ENCODE peak calls at places on chromosomes 6 and 20, in nine cellular contexts. X is OCI-LY7, U is uterus, I is coronary artery, Q is choroid plexus epithelial cell, B is IMR-90, H is neural progenitor cell, O is body of pancreas, L is lung. J is an unnamed sample.

GRCh38 chr6:12648171-12648570 is 68.4 kb upstream of the PHACTR1 start:
- DNase-seq in X (no peak), U (no peak), I (no peak), Q (no peak), B (no peak), H (no peak), O (no peak), L (no peak), J (peak)

GRCh38 chr6:5851261-5851757 is 155.4 kb downstream of the NRN1 start:
- DNase-seq in X (no peak), U (no peak), I (no peak), Q (peak), B (no peak), H (peak), O (peak), L (peak), J (peak)

GRCh38 chr6:117932001-117932400 is 24.9 kb downstream of the SLC35F1 start:
- DNase-seq in X (no peak), U (no peak), I (no peak), Q (no peak), B (no peak), H (no peak), O (no peak), L (no peak), J (no peak)

GRCh38 chr6:33837971-33838665 is 34.3 kb upstream of the MLN start:
- DNase-seq in X (no peak), U (peak), I (no peak), Q (peak), B (peak), H (peak), O (no peak), L (no peak), J (peak)

GRCh38 chr6:159973951-159974350 is 5.1 kb downstream of the IGF2R start:
- DNase-seq in X (no peak), U (no peak), I (no peak), Q (peak), B (peak), H (no peak), O (no peak), L (no peak), J (peak)

GRCh38 chr20:9759392-9759791 is 79.5 kb downstream of the PAK5 start:
- DNase-seq in X (no peak), U (no peak), I (no peak), Q (no peak), B (no peak), H (no peak), O (no peak), L (no peak), J (no peak)

GRCh38 chr20:33167859-33168258 is at the start of gene BPIFA2:
- DNase-seq in X (no peak), U (no peak), I (no peak), Q (no peak), B (no peak), H (no peak), O (no peak), L (no peak), J (no peak)

GRCh38 chr20:31948008-31948407 is 3.8 kb downstream of the PDRG1 start:
- DNase-seq in X (peak), U (no peak), I (no peak), Q (peak), B (no peak), H (no peak), O (no peak), L (no peak), J (no peak)

GRCh38 chr6:42193491-42193894 is 1.3 kb downstream of the GUCA1B start:
- DNase-seq in X (no peak), U (no peak), I (no peak), Q (peak), B (no peak), H (peak), O (no peak), L (no peak), J (peak)

GRCh38 chr6:16844183-16844582 is 82.9 kb upstream of the ATXN1 start:
- DNase-seq in X (no peak), U (no peak), I (no peak), Q (no peak), B (no peak), H (no peak), O (no peak), L (no peak), J (no peak)

GRCh38 chr6:148367418-148368024 is 24.9 kb downstream of the SASH1 start:
- DNase-seq in X (no peak), U (peak), I (peak), Q (peak), B (peak), H (peak), O (peak), L (no peak), J (peak)

GRCh38 chr20:41425180-41425884 is 58.7 kb upstream of the EMILIN3 start:
- DNase-seq in X (no peak), U (no peak), I (no peak), Q (no peak), B (peak), H (no peak), O (no peak), L (no peak), J (no peak)

GRCh38 chr20:24418731-24419130 is 50.7 kb upstream of the SYNDIG1 start:
- DNase-seq in X (no peak), U (no peak), I (no peak), Q (peak), B (no peak), H (no peak), O (no peak), L (no peak), J (no peak)

GRCh38 chr6:100620085-100620484 is 155.4 kb upstream of the SIM1 start:
- DNase-seq in X (no peak), U (no peak), I (no peak), Q (peak), B (peak), H (no peak), O (no peak), L (no peak), J (peak)

GRCh38 chr6:83885984-83886383 is 26.5 kb downstream of the CYB5R4 start:
- DNase-seq in X (no peak), U (no peak), I (no peak), Q (no peak), B (no peak), H (no peak), O (no peak), L (no peak), J (no peak)

GRCh38 chr6:89034586-89035251 is 45.8 kb upstream of the PNRC1 start:
- DNase-seq in X (no peak), U (peak), I (no peak), Q (peak), B (peak), H (peak), O (no peak), L (peak), J (peak)

GRCh38 chr6:14816106-14816864 is 429.6 kb upstream of the JARID2 start:
- DNase-seq in X (no peak), U (no peak), I (no peak), Q (no peak), B (peak), H (peak), O (no peak), L (no peak), J (no peak)

GRCh38 chr20:48070961-48071645 is 285.8 kb upstream of the SULF2 start:
- DNase-seq in X (no peak), U (peak), I (no peak), Q (no peak), B (no peak), H (no peak), O (no peak), L (no peak), J (no peak)

GRCh38 chr20:695165-695866 is 19.7 kb upstream of the SCRT2 start:
- DNase-seq in X (no peak), U (no peak), I (no peak), Q (no peak), B (no peak), H (no peak), O (no peak), L (no peak), J (no peak)

GRCh38 chr20:36493013-36493800 is 48.1 kb upstream of the MYL9 start:
- DNase-seq in X (peak), U (no peak), I (no peak), Q (no peak), B (no peak), H (peak), O (peak), L (no peak), J (no peak)

GRCh38 chr6:79737172-79737571 is 106.0 kb downstream of the SH3BGRL2 start:
- DNase-seq in X (no peak), U (no peak), I (no peak), Q (peak), B (peak), H (no peak), O (peak), L (no peak), J (no peak)

GRCh38 chr20:58759947-58760346 is 67.3 kb downstream of the NPEPL1 start:
- DNase-seq in X (no peak), U (no peak), I (peak), Q (no peak), B (no peak), H (no peak), O (no peak), L (no peak), J (no peak)

GRCh38 chr6:1481326-1481725 is 92.0 kb downstream of the FOXF2 start:
- DNase-seq in X (no peak), U (no peak), I (no peak), Q (peak), B (peak), H (no peak), O (no peak), L (no peak), J (peak)

GRCh38 chr6:140446241-140446640 is 1071.8 kb upstream of the CITED2 start:
- DNase-seq in X (no peak), U (no peak), I (no peak), Q (no peak), B (no peak), H (no peak), O (no peak), L (no peak), J (no peak)

GRCh38 chr6:74602206-74602605 is 603.6 kb downstream of the COL12A1 start:
- DNase-seq in X (no peak), U (no peak), I (no peak), Q (no peak), B (no peak), H (no peak), O (no peak), L (no peak), J (no peak)

GRCh38 chr6:107491791-107492674 is 2.1 kb downstream of the SOBP start:
- DNase-seq in X (no peak), U (peak), I (no peak), Q (peak), B (peak), H (no peak), O (no peak), L (no peak), J (no peak)

GRCh38 chr6:20630617-20631448 is 96.6 kb downstream of the CDKAL1 start:
- DNase-seq in X (no peak), U (no peak), I (no peak), Q (no peak), B (no peak), H (no peak), O (no peak), L (no peak), J (peak)

GRCh38 chr6:93784794-93785757 is 365.7 kb upstream of the EPHA7 start:
- DNase-seq in X (no peak), U (no peak), I (no peak), Q (peak), B (no peak), H (peak), O (no peak), L (no peak), J (no peak)

GRCh38 chr6:56432194-56432593 is 184.8 kb upstream of the COL21A1 start:
- DNase-seq in X (no peak), U (no peak), I (no peak), Q (no peak), B (no peak), H (no peak), O (no peak), L (no peak), J (no peak)

GRCh38 chr6:133623065-133623464 is 265.8 kb upstream of the TCF21 start:
- DNase-seq in X (no peak), U (peak), I (no peak), Q (peak), B (peak), H (no peak), O (no peak), L (no peak), J (no peak)

GRCh38 chr6:37308084-37308817 is 45.5 kb upstream of the RNF8 start:
- DNase-seq in X (no peak), U (peak), I (no peak), Q (peak), B (peak), H (no peak), O (peak), L (peak), J (peak)

GRCh38 chr20:25696384-25697131 is at the start of gene ZNF337:
- DNase-seq in X (peak), U (peak), I (peak), Q (peak), B (peak), H (peak), O (peak), L (peak), J (peak)
- TF ChIP-seq CTCF in X (peak), U (peak), I (no peak), Q (peak), B (peak), H (peak), O (peak), L (no peak), J (no peak)

GRCh38 chr6:165663283-165663735 is 268 bp upstream of the PDE10A start:
- DNase-seq in X (no peak), U (peak), I (no peak), Q (peak), B (peak), H (peak), O (peak), L (no peak), J (peak)
- H3K4me3 ChIP-seq in X (no peak), U (peak), I (peak), Q (peak), B (peak), H (peak), O (no peak), L (no peak), J (no peak)

GRCh38 chr6:167904791-167905190 is 78.1 kb downstream of the AFDN start:
- DNase-seq in X (no peak), U (no peak), I (no peak), Q (no peak), B (no peak), H (peak), O (no peak), L (no peak), J (no peak)

GRCh38 chr6:167906899-167907298 is 80.2 kb downstream of the AFDN start:
- DNase-seq in X (no peak), U (peak), I (no peak), Q (peak), B (no peak), H (peak), O (peak), L (peak), J (peak)

GRCh38 chr6:167910652-167911051 is 83.9 kb downstream of the AFDN start:
- DNase-seq in X (no peak), U (no peak), I (no peak), Q (no peak), B (no peak), H (no peak), O (no peak), L (no peak), J (no peak)

GRCh38 chr6:167910007-167910406 is 83.3 kb downstream of the AFDN start:
- DNase-seq in X (no peak), U (no peak), I (no peak), Q (no peak), B (no peak), H (no peak), O (no peak), L (no peak), J (no peak)

GRCh38 chr6:167907837-167908681 is 81.3 kb downstream of the AFDN start:
- DNase-seq in X (peak), U (no peak), I (no peak), Q (peak), B (peak), H (no peak), O (peak), L (no peak), J (peak)
- TF ChIP-seq CTCF in X (peak), U (peak), I (peak), Q (peak), B (peak), H (peak), O (peak), L (peak), J (peak)

DNA sequence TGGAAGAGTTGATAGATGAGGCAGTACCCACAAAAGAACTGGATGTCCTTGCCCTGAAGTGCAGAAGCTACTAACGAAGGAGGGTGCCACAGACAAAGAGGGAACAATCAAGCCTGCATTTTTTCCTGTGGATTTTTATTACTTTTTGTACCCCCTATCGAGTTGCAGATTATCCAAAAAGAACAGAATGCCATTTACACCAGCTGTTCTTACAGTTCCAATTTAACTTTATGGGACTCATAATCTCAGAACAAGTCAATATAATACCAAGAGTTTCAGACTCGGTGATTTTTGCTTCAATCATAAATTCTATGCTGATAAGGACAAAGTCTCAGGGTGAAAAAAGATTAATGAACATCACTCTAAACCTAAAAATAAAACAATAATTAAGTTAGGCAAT is 4.0 kb upstream of the CNKSR3 start:
- DNase-seq in X (no peak), U (no peak), I (no peak), Q (no peak), B (no peak), H (no peak), O (no peak), L (no peak), J (no peak)
- H3K4me3 ChIP-seq in X (no peak), U (no peak), I (no peak), Q (no peak), B (no peak), H (no peak), O (no peak), L (no peak), J (no peak)

DNA sequence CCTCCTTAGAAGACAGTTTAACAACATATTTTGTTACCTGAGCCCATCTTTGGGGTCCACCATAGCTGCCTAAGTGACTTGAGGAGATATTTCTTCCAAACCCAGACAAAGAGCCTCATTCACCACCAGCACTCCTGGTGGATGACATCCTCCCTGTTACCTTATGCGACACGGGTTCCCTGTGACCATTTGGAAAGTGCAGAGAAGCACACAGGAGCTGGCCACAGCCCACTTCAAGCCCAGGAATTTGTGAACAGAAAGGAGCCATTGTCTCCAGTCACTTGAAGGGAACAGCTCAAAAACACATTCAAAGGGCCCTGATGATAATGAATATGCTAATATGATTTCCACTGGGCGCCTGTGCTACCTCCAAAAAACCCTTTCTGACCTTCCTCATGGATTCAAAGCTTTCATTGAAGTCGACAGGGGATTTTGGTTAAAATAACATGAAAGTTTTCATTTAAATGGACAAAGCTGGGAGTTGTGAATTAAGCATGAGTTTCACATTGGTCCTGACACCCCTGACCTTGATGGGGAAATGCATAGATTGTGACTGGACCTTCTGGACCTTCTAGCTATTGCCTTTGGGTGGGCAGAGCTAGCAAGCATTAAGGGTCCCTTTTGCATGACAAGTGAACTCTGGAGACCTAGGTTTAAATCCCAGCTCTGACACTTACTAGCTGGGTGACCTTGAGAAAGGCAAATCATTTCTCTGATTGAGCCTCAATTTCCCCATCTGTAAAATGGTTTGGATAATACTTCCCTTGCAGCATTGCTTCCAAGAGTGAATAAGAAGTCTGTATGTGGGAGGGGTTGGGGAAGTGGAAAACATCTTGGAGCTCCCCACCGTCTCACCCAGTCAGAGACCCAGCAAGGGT is 83.3 kb upstream of the SIRPA start:
- DNase-seq in X (no peak), U (no peak), I (no peak), Q (no peak), B (peak), H (peak), O (peak), L (no peak), J (no peak)
- TF ChIP-seq CTCF in X (no peak), U (no peak), I (no peak), Q (no peak), B (no peak), H (no peak), O (no peak), L (no peak), J (no peak)

DNA sequence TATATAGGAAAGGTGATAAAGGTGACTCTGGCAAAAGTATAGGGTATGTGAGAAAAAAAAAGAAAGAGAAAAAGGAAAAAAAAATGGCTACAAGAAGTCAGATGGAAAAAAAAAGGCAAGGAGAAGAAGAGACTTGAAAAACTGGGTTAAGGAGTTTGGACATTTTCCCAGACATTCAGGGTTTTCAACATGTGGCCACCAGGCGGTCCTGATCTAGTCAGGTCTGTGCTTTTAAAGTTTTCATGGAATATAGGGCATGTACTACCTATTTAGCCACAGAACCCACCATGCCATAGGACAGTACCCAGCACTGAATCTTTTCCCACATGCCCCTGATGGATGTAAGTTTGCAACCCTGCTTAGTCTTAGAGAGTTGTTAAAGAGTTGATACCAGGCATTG is 433.7 kb downstream of the MAFB start:
- DNase-seq in X (no peak), U (no peak), I (no peak), Q (peak), B (no peak), H (no peak), O (no peak), L (no peak), J (peak)
- H3K4me3 ChIP-seq in X (no peak), U (no peak), I (no peak), Q (no peak), B (no peak), H (no peak), O (no peak), L (no peak), J (no peak)

J was measured in epithelial cell of esophagus.